ENCODE peak calls at places on chromosome 4, in four cellular contexts. U, Z, I and E are unnamed samples.

GRCh38 chr4:76694056-76694455 is 203.9 kb downstream of the SOWAHB start:
- DNase-seq in U (no peak), Z (no peak), I (no peak), E (no peak)

GRCh38 chr4:17665852-17666251 is 51.4 kb downstream of the MED28 start:
- DNase-seq in U (no peak), Z (no peak), I (no peak), E (no peak)

GRCh38 chr4:53935780-53936179 is 128.6 kb downstream of the CHIC2 start:
- DNase-seq in U (no peak), Z (no peak), I (no peak), E (no peak)

GRCh38 chr4:15769202-15769601 is 8.9 kb upstream of the CD38 start:
- DNase-seq in U (no peak), Z (no peak), I (no peak), E (no peak)

GRCh38 chr4:173332021-173332487 is 2.1 kb downstream of the HMGB2 start:
- DNase-seq in U (no peak), Z (no peak), I (no peak), E (no peak)

GRCh38 chr4:32672369-32672768 is 1952.2 kb downstream of the PCDH7 start:
- DNase-seq in U (no peak), Z (no peak), I (no peak), E (no peak)

GRCh38 chr4:133058701-133059100 is 90.4 kb upstream of the PCDH10 start:
- DNase-seq in U (no peak), Z (no peak), I (peak; percentile 14), E (no peak)

GRCh38 chr4:65538571-65538970 is 131.7 kb downstream of the EPHA5 start:
- DNase-seq in U (no peak), Z (no peak), I (no peak), E (no peak)

GRCh38 chr4:19532120-19532848 is 719.4 kb upstream of the SLIT2 start:
- DNase-seq in U (no peak), Z (no peak), I (no peak), E (no peak)

GRCh38 chr4:106058919-106059318 is 163.6 kb downstream of the NPNT start:
- DNase-seq in U (no peak), Z (no peak), I (no peak), E (no peak)

GRCh38 chr4:39808231-39808749 is 110.4 kb downstream of the UBE2K start:
- DNase-seq in U (no peak), Z (no peak), I (no peak), E (no peak)

GRCh38 chr4:176032454-176032853 is 33.2 kb upstream of the WDR17 start:
- DNase-seq in U (no peak), Z (no peak), I (no peak), E (no peak)

GRCh38 chr4:113383111-113383785 is 333.8 kb downstream of the ANK2 start:
- DNase-seq in U (no peak), Z (no peak), I (no peak), E (no peak)

GRCh38 chr4:183402771-183403170 is 41.7 kb upstream of the CDKN2AIP start:
- DNase-seq in U (no peak), Z (no peak), I (no peak), E (no peak)

GRCh38 chr4:114698256-114698655 is 99.6 kb downstream of the UGT8 start:
- DNase-seq in U (no peak), Z (no peak), I (no peak), E (no peak)

GRCh38 chr4:88415982-88416381 is 37.3 kb downstream of the HERC6 start:
- DNase-seq in U (peak; percentile 50), Z (no peak), I (no peak), E (no peak)
- H3K4me3 ChIP-seq in U (no peak overlapping the region), Z (no peak overlapping the region), I (no peak overlapping the region), E (no peak overlapping the region)

GRCh38 chr4:82726601-82727000 is 72.0 kb downstream of the SCD5 start:
- DNase-seq in U (no peak), Z (no peak), I (no peak), E (no peak)

GRCh38 chr4:82715731-82716617 is 82.6 kb downstream of the SCD5 start:
- DNase-seq in U (no peak), Z (no peak), I (no peak), E (no peak)

GRCh38 chr4:82718067-82718935 is 80.3 kb downstream of the SCD5 start:
- DNase-seq in U (peak; percentile 50), Z (peak; percentile 54), I (peak; percentile 86), E (no peak)

DNA sequence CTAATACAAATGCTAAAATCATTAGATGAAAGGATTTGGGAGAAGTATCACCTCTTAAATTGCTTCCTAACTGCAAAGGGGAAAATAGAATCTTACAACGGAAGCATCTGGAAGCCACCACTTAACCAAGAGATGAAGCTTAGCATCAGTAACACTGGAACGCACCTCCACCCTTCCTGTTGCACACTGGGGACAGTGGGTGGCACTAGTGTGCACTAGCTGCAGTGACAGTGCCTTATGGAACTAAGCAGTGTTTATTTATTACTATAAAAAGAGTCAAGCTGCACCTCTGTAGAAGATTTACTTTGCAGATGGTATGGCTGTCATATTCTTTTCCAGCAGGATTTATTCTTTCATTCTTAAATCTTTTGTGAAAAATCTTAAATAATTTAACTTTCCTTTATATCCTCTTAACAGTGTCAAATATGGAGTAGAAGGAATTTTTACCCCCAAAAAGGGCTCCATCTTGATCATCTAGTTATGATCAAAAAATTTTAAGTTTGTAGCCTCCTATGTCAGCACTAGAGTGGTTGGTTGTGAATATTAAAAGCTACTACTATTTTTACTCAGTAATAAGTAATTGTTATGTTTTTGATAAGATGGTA is 76.7 kb downstream of the SCD5 start:
- DNase-seq in U (peak; percentile 51), Z (no peak), I (peak; percentile 36), E (no peak)
- H3K4me3 ChIP-seq in U (no peak overlapping the region), Z (no peak overlapping the region), I (no peak overlapping the region), E (no peak overlapping the region)

DNA sequence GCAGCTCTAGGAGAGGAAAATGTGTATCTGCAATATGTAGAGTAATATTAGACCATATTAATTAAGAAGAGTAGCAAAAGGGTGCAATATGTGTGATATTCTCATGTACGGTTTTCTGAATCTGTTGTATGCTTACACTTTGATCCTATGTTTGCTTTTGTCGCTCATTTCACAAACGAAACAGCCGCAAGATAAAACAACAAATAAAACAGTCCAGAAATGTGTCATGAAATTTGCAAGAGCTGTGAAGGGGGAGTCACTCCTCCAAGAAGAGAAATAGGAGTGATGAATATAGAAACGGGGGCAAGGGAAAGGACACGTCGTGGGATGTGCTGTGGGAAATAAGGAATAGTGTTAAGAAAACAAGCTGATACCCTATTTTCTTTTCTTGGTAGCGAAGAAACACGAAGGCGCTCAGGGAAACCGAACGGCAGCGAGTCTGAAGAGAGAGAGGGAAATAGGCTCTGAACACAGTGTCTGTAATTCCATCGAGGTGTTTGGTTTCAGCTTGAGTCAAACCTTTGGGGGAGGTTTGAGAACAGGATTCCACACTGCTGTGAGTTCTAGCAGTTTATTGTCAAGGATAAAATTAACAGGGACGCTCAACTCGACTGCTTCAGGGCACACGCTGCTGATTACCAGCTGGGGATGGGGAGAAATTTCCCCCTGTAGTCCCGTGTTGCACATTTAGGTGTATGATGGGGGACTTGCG is 595.6 kb upstream of the TENM3 start:
- DNase-seq in U (no peak), Z (no peak), I (no peak), E (no peak)
- H3K4me3 ChIP-seq in U (no peak overlapping the region), Z (no peak overlapping the region), I (no peak overlapping the region), E (no peak overlapping the region)

GRCh38 chr4:125359363-125359762 is 44.6 kb downstream of the FAT4 start:
- DNase-seq in U (no peak), Z (no peak), I (no peak), E (no peak)
- H3K4me3 ChIP-seq in U (no peak overlapping the region), Z (no peak overlapping the region), I (no peak overlapping the region), E (no peak overlapping the region)